ENCODE peak calls at places on chromosomes 16 and 17, in eight cellular contexts. S, E, K, H, G, P, C and W are unnamed samples.

GRCh38 chr16:46777804-46778203 is 29.7 kb upstream of the MYLK3 start:
- DNase-seq in S (no peak), E (no peak), K (no peak), H (no peak), G (no peak), P (no peak), C (no peak), W (no peak)

GRCh38 chr16:10509534-10510025 is 70.8 kb downstream of the EMP2 start:
- DNase-seq in S (peak), E (peak), K (no peak), H (peak), G (peak), P (peak), C (peak), W (peak)

GRCh38 chr17:50537721-50538548 is 5.4 kb downstream of the EPN3 start:
- DNase-seq in S (no peak), E (no peak), K (no peak), H (no peak), G (no peak), P (no peak), C (no peak), W (no peak)

GRCh38 chr17:36632916-36633846 is 31.8 kb downstream of the MRM1 start:
- DNase-seq in S (no peak), E (no peak), K (no peak), H (no peak), G (no peak), P (no peak), C (no peak), W (no peak)

GRCh38 chr17:4582101-4582501 is 2.2 kb upstream of the SMTNL2 start:
- DNase-seq in S (no peak), E (no peak), K (no peak), H (no peak), G (no peak), P (no peak), C (no peak), W (no peak)

GRCh38 chr16:47431960-47432359 is 28.9 kb downstream of the ITFG1 start:
- DNase-seq in S (no peak), E (no peak), K (no peak), H (no peak), G (no peak), P (no peak), C (no peak), W (no peak)

GRCh38 chr17:75077490-75078096 is 10.2 kb upstream of the SLC16A5 start:
- DNase-seq in S (no peak), E (peak), K (peak), H (no peak), G (peak), P (peak), C (peak), W (no peak)

GRCh38 chr17:61571624-61572023 is 19.4 kb downstream of the NACA2 start:
- DNase-seq in S (no peak), E (no peak), K (no peak), H (no peak), G (no peak), P (no peak), C (no peak), W (no peak)

GRCh38 chr16:84565669-84566495 is 52.0 kb downstream of the COTL1 start:
- DNase-seq in S (no peak), E (no peak), K (no peak), H (no peak), G (no peak), P (no peak), C (no peak), W (no peak)

GRCh38 chr17:43984521-43984920 is 19.9 kb upstream of the NAGS start:
- DNase-seq in S (no peak), E (no peak), K (no peak), H (no peak), G (no peak), P (no peak), C (no peak), W (no peak)

GRCh38 chr16:87457051-87457611 is 35.7 kb downstream of the ZCCHC14 start:
- DNase-seq in S (no peak), E (peak), K (no peak), H (no peak), G (no peak), P (no peak), C (no peak), W (no peak)

GRCh38 chr17:19448341-19449268 is 37.6 kb downstream of the RNF112 start:
- DNase-seq in S (no peak), E (peak), K (no peak), H (no peak), G (no peak), P (no peak), C (no peak), W (peak)

GRCh38 chr16:78464833-78465232 is 365.4 kb downstream of the WWOX start:
- DNase-seq in S (no peak), E (no peak), K (no peak), H (no peak), G (no peak), P (no peak), C (no peak), W (no peak)

GRCh38 chr16:49856741-49857330 is 924 bp upstream of the ZNF423 start:
- DNase-seq in S (peak), E (peak), K (peak), H (no peak), G (peak), P (no peak), C (peak), W (peak)

GRCh38 chr16:11379420-11379819 is 34.2 kb downstream of the RMI2 start:
- DNase-seq in S (no peak), E (no peak), K (no peak), H (no peak), G (peak), P (no peak), C (no peak), W (no peak)

GRCh38 chr16:86343111-86343642 is 167.2 kb upstream of the FOXF1 start:
- DNase-seq in S (no peak), E (peak), K (no peak), H (no peak), G (peak), P (no peak), C (no peak), W (no peak)

GRCh38 chr16:75323928-75324327 is 72.5 kb upstream of the BCAR1 start:
- DNase-seq in S (no peak), E (no peak), K (no peak), H (no peak), G (no peak), P (no peak), C (no peak), W (no peak)

GRCh38 chr16:87963400-87963799 is 12.2 kb downstream of the BANP start:
- DNase-seq in S (no peak), E (no peak), K (no peak), H (no peak), G (no peak), P (peak), C (no peak), W (no peak)

GRCh38 chr16:88926374-88926990 is 50.5 kb downstream of the CBFA2T3 start:
- DNase-seq in S (no peak), E (no peak), K (no peak), H (no peak), G (no peak), P (no peak), C (no peak), W (no peak)

GRCh38 chr16:11669380-11670146 is 1.3 kb downstream of the SNN start:
- DNase-seq in S (no peak), E (no peak), K (peak), H (no peak), G (no peak), P (no peak), C (no peak), W (no peak)

GRCh38 chr17:67891481-67892119 is 66.3 kb downstream of the BPTF start:
- DNase-seq in S (no peak), E (peak), K (no peak), H (no peak), G (no peak), P (no peak), C (no peak), W (no peak)

GRCh38 chr17:42679492-42680330 is 1.9 kb downstream of the CCR10 start:
- DNase-seq in S (peak), E (peak), K (peak), H (no peak), G (peak), P (peak), C (peak), W (no peak)

GRCh38 chr17:79201536-79202227 is 127.1 kb downstream of the ENGASE start:
- DNase-seq in S (no peak), E (no peak), K (no peak), H (no peak), G (no peak), P (no peak), C (no peak), W (no peak)

GRCh38 chr16:77219437-77219836 is 20.2 kb downstream of the SYCE1L start:
- DNase-seq in S (no peak), E (no peak), K (no peak), H (no peak), G (no peak), P (no peak), C (no peak), W (no peak)

GRCh38 chr16:85898521-85899442 is at the start of gene IRF8:
- DNase-seq in S (no peak), E (peak), K (peak), H (no peak), G (peak), P (peak), C (peak), W (no peak)